ENCODE peak calls at places on chromosomes 13 and 19, in eight cellular contexts. B, X, M, P, Y, Z, W and J are unnamed samples.

GRCh38 chr19:33830264-33830663 is 33.6 kb downstream of the KCTD15 start:
- DNase-seq in Z (no peak), Y (no peak), M (no peak), W (no peak), X (no peak), B (no peak), P (no peak), J (no peak)

GRCh38 chr13:43132228-43132627 is 108.8 kb downstream of the DNAJC15 start:
- DNase-seq in Z (no peak), X (peak), Y (no peak), P (no peak), B (no peak), M (no peak), W (peak), J (peak)

GRCh38 chr13:26198116-26198515 is 24.0 kb downstream of the RNF6 start:
- DNase-seq in X (no peak), M (no peak), P (no peak), Y (no peak), W (no peak), B (no peak), Z (no peak), J (no peak)

GRCh38 chr19:5985098-5985783 is 7.3 kb upstream of the RANBP3 start:
- DNase-seq in W (no peak), P (no peak), M (no peak), X (peak), B (no peak), Z (no peak), Y (no peak), J (peak)

GRCh38 chr19:18259848-18260247 is 14.4 kb downstream of the IQCN start:
- DNase-seq in Z (no peak), B (no peak), Y (no peak), M (no peak), X (no peak), W (no peak), P (no peak), J (no peak)

GRCh38 chr19:40035996-40036395 is 20.0 kb downstream of the ZNF780B start:
- DNase-seq in P (no peak), B (no peak), W (no peak), X (peak), Y (no peak), Z (no peak), M (no peak), J (no peak)

GRCh38 chr13:107258599-107259187 is 690.8 kb upstream of the ARGLU1 start:
- DNase-seq in Z (no peak), P (no peak), W (no peak), B (no peak), M (no peak), Y (no peak), X (peak), J (peak)

GRCh38 chr19:18684642-18684993 is 1.1 kb downstream of the CRTC1 start:
- DNase-seq in P (no peak), Y (no peak), X (no peak), W (no peak), Z (no peak), M (no peak), B (no peak), J (no peak)

GRCh38 chr19:15321739-15322138 is 10.6 kb downstream of the BRD4 start:
- DNase-seq in Y (no peak), B (no peak), Z (no peak), W (no peak), M (no peak), P (no peak), X (no peak), J (no peak)

GRCh38 chr13:31875134-31875533 is 135.8 kb downstream of the RXFP2 start:
- DNase-seq in Z (no peak), W (no peak), M (no peak), P (no peak), B (no peak), Y (no peak), X (no peak), J (no peak)

GRCh38 chr13:62544928-62545327 is 1129.3 kb upstream of the PCDH20 start:
- DNase-seq in M (no peak), B (no peak), Y (no peak), Z (no peak), P (no peak), X (no peak), W (no peak), J (no peak)

GRCh38 chr13:95784161-95784880 is 107.4 kb downstream of the DNAJC3 start:
- DNase-seq in P (no peak), B (no peak), Z (no peak), M (no peak), W (peak), X (peak), Y (no peak), J (peak)

GRCh38 chr19:9046694-9047093 is 36.5 kb upstream of the MUC16 start:
- DNase-seq in X (no peak), P (no peak), Y (no peak), W (no peak), M (no peak), B (no peak), Z (no peak), J (no peak)

GRCh38 chr13:51501592-51502205 is 48.9 kb upstream of the INTS6 start:
- DNase-seq in P (no peak), B (no peak), M (no peak), X (peak), Z (no peak), Y (no peak), W (no peak), J (no peak)

GRCh38 chr19:29579308-29579910 is 26.7 kb upstream of the POP4 start:
- DNase-seq in W (no peak), M (no peak), Z (peak), Y (no peak), P (no peak), B (no peak), X (no peak), J (no peak)

GRCh38 chr13:107124129-107124718 is 556.3 kb upstream of the ARGLU1 start:
- DNase-seq in Z (no peak), P (no peak), Y (no peak), M (no peak), W (no peak), X (peak), B (no peak), J (no peak)